ENCODE peak calls at places on chromosomes 6 and 20, in ten cellular contexts. F, G, Q, I, M, V, D, P, L and B are unnamed samples.

GRCh38 chr6:1538810-1539482 is 70.8 kb upstream of the FOXC1 start:
- DNase-seq in F (no peak), G (no peak), Q (no peak), I (no peak), M (no peak), V (no peak), D (no peak), P (no peak), L (no peak), B (no peak)

GRCh38 chr20:62212309-62212708 is 7.8 kb downstream of the HRH3 start:
- DNase-seq in F (no peak), G (no peak), Q (no peak), I (no peak), M (no peak), V (no peak), D (no peak), P (no peak), L (no peak), B (no peak)

GRCh38 chr20:17721802-17722486 is 22.2 kb downstream of the BANF2 start:
- DNase-seq in F (no peak), G (no peak), Q (no peak), I (no peak), M (no peak), V (no peak), D (peak), P (no peak), L (no peak), B (no peak)

GRCh38 chr6:169622618-169623017 is 79.2 kb downstream of the WDR27 start:
- DNase-seq in F (no peak), G (no peak), Q (no peak), I (no peak), M (no peak), V (no peak), D (no peak), P (no peak), L (no peak), B (no peak)

GRCh38 chr6:165301372-165302246 is 7.8 kb downstream of the C6orf118 start:
- DNase-seq in F (no peak), G (no peak), Q (no peak), I (no peak), M (no peak), V (no peak), D (no peak), P (no peak), L (no peak), B (no peak)

GRCh38 chr6:1952726-1953360 is 292.6 kb downstream of the GMDS start:
- DNase-seq in F (no peak), G (peak), Q (no peak), I (peak), M (no peak), V (no peak), D (peak), P (no peak), L (no peak), B (peak)

GRCh38 chr6:164010446-164011071 is 596.0 kb downstream of the QKI start:
- DNase-seq in F (no peak), G (no peak), Q (no peak), I (no peak), M (peak), V (no peak), D (no peak), P (no peak), L (peak), B (no peak)

GRCh38 chr6:150443621-150444020 is 74.8 kb downstream of the IYD start:
- DNase-seq in F (no peak), G (no peak), Q (no peak), I (no peak), M (no peak), V (no peak), D (no peak), P (no peak), L (no peak), B (no peak)

GRCh38 chr6:105794870-105795269 is 291.3 kb upstream of the PRDM1 start:
- DNase-seq in F (no peak), G (no peak), Q (no peak), I (no peak), M (no peak), V (no peak), D (no peak), P (no peak), L (no peak), B (no peak)

GRCh38 chr6:93575495-93575894 is 156.1 kb upstream of the EPHA7 start:
- DNase-seq in F (no peak), G (no peak), Q (no peak), I (no peak), M (no peak), V (no peak), D (no peak), P (no peak), L (no peak), B (no peak)

GRCh38 chr6:148269386-148269785 is 73.3 kb upstream of the SASH1 start:
- DNase-seq in F (no peak), G (no peak), Q (no peak), I (no peak), M (no peak), V (no peak), D (no peak), P (no peak), L (no peak), B (no peak)

GRCh38 chr6:148273962-148274752 is 68.5 kb upstream of the SASH1 start:
- DNase-seq in F (no peak), G (no peak), Q (no peak), I (no peak), M (no peak), V (no peak), D (no peak), P (no peak), L (no peak), B (no peak)

GRCh38 chr6:148274809-148275208 is 67.8 kb upstream of the SASH1 start:
- DNase-seq in F (no peak), G (no peak), Q (no peak), I (no peak), M (no peak), V (no peak), D (no peak), P (no peak), L (no peak), B (no peak)

GRCh38 chr6:148272084-148272483 is 70.6 kb upstream of the SASH1 start:
- DNase-seq in F (no peak), G (peak), Q (no peak), I (peak), M (no peak), V (no peak), D (no peak), P (no peak), L (no peak), B (peak)

DNA sequence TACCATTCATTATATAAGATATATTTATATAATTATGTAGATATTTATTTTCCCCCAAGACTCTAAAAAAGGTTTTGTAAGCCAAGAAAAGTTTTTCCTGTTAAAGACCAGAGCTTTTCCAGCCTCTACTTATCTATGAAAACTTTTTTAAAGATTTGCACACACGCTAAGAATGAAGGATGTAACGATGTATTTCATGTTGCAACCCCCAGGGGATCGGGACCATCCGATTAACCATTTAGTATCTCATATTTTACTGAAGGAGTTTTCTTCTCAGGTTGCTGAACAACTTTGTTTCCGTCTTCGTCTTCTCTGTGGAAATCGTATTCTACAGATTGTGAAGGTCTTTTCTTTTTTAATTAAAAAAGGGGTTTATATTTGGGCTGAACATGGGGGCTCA is 70.0 kb upstream of the SASH1 start:
- DNase-seq in F (no peak), G (no peak), Q (no peak), I (no peak), M (no peak), V (no peak), D (no peak), P (no peak), L (no peak), B (no peak)
- TF ChIP-seq CTCF in F (no peak), G (no peak), Q (no peak), I (no peak), M (no peak), V (no peak), D (no peak), P (no peak), L (no peak), B (no peak)

DNA sequence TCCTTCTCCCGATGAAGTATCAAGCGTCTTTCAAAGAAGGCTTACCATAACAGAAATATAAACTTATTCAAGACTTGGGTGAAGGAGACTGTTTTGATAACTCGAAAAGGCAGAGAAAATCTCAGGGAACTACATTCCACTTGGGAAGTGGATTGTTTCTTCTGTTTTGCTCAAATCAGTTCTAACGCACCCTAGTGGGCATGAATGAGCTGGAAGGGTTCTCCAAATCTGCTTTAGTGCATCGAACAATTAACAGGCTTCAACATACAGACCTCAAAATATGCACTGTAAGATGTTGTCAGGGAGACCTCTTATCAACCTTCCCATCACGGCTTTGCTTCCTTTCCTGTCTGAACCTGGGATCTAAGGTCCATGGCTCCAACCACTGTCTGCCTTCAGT is 392.5 kb downstream of the CD83 start:
- DNase-seq in F (no peak), G (no peak), Q (no peak), I (no peak), M (no peak), V (no peak), D (no peak), P (no peak), L (no peak), B (no peak)
- TF ChIP-seq CTCF in F (no peak), G (peak), Q (no peak), I (no peak), M (no peak), V (no peak), D (no peak), P (no peak), L (no peak), B (no peak)

GRCh38 chr6:37313698-37314097 is 40.1 kb upstream of the RNF8 start:
- DNase-seq in F (no peak), G (no peak), Q (no peak), I (no peak), M (no peak), V (no peak), D (no peak), P (no peak), L (no peak), B (no peak)

GRCh38 chr6:37316071-37316470 is 37.7 kb upstream of the RNF8 start:
- DNase-seq in F (no peak), G (no peak), Q (no peak), I (no peak), M (no peak), V (no peak), D (no peak), P (no peak), L (no peak), B (no peak)

GRCh38 chr6:37317312-37318038 is 36.3 kb upstream of the RNF8 start:
- DNase-seq in F (no peak), G (no peak), Q (no peak), I (no peak), M (no peak), V (no peak), D (no peak), P (no peak), L (no peak), B (no peak)

GRCh38 chr6:37314117-37314802 is 39.5 kb upstream of the RNF8 start:
- DNase-seq in F (no peak), G (no peak), Q (no peak), I (no peak), M (no peak), V (no peak), D (no peak), P (no peak), L (no peak), B (no peak)

DNA sequence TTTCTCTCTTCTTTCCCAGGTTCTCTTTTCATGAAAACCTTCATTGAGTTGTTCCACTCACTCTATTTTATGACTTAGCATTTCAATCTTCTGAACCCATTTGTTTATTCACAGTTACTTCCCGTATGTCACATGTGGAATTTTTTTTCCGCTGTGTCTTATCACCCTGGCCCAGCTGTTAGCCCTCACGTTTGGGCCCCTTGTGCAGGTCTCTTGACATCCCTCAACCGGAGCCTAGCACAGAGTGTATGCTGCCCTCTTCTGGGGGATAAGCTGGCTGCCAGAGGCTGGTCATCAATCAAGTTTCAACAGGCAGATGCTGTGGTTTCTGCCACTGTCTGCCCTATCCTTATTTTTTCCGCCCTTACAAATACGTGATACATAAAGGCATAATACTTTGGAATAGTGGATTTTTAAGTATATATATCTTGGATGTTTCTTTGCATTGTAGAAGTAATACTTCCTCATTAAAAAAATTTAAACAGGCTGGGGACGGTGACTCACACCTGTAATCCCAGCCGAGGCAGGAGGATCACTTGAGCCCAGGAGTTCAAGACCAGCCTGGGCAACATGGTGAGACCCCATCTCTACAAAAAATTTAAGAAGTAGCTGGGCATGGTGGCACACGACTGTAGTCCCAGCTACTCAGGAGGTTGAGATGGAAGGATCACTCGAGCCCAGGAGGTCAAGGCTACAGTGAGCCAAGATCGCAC is 38.8 kb upstream of the RNF8 start:
- DNase-seq in F (peak), G (no peak), Q (peak), I (peak), M (peak), V (no peak), D (peak), P (no peak), L (peak), B (no peak)
- TF ChIP-seq CTCF in F (peak), G (peak), Q (peak), I (peak), M (peak), V (no peak), D (peak), P (peak), L (peak), B (peak)

GRCh38 chr20:41048475-41049242 is 20.0 kb downstream of the TOP1 start:
- DNase-seq in F (no peak), G (no peak), Q (no peak), I (peak), M (peak), V (no peak), D (no peak), P (no peak), L (no peak), B (no peak)

GRCh38 chr20:41046716-41047115 is 18.1 kb downstream of the TOP1 start:
- DNase-seq in F (no peak), G (no peak), Q (no peak), I (peak), M (no peak), V (no peak), D (no peak), P (no peak), L (no peak), B (no peak)

GRCh38 chr20:41047279-41047974 is 18.8 kb downstream of the TOP1 start:
- DNase-seq in F (no peak), G (no peak), Q (no peak), I (no peak), M (peak), V (no peak), D (no peak), P (no peak), L (no peak), B (no peak)

GRCh38 chr20:41049451-41049850 is 20.8 kb downstream of the TOP1 start:
- DNase-seq in F (no peak), G (no peak), Q (no peak), I (no peak), M (no peak), V (no peak), D (no peak), P (no peak), L (no peak), B (no peak)

GRCh38 chr20:41047975-41048305 is 19.3 kb downstream of the TOP1 start:
- DNase-seq in F (no peak), G (no peak), Q (no peak), I (peak), M (no peak), V (no peak), D (no peak), P (no peak), L (no peak), B (no peak)
- TF ChIP-seq CTCF in F (no peak), G (no peak), Q (no peak), I (no peak), M (no peak), V (no peak), D (no peak), P (no peak), L (no peak), B (no peak)